ENCODE peak calls at places on chromosome 14, in four cellular contexts. One of them, this sample, is unnamed.
A peak's percentile ranks its signal among the peaks of the same experiment; 100 is the strongest.

GRCh38 chr14:103618999-103619398 is 10.0 kb upstream of the KLC1 start:
- DNase-seq in A549: no peak
- DNase-seq in endothelial cell of umbilical vein: no peak
- DNase-seq in HepG2: no peak
- DNase-seq in this sample: no peak

GRCh38 chr14:47833006-47833405 is 157.6 kb upstream of the MDGA2 start:
- DNase-seq in A549: no peak
- DNase-seq in endothelial cell of umbilical vein: no peak
- DNase-seq in HepG2: no peak
- DNase-seq in this sample: no peak

GRCh38 chr14:75559451-75560187 is 18.8 kb upstream of the FLVCR2 start:
- DNase-seq in A549: peak; percentile 43
- DNase-seq in endothelial cell of umbilical vein: no peak
- DNase-seq in HepG2: no peak
- DNase-seq in this sample: peak; percentile 58

GRCh38 chr14:60984225-60984624 is 3.2 kb downstream of the SLC38A6 start:
- DNase-seq in A549: no peak
- DNase-seq in endothelial cell of umbilical vein: no peak
- DNase-seq in HepG2: no peak
- DNase-seq in this sample: no peak

GRCh38 chr14:76937181-76938091 is 91.1 kb downstream of the IRF2BPL start:
- DNase-seq in A549: no peak
- DNase-seq in endothelial cell of umbilical vein: peak; percentile 15
- DNase-seq in HepG2: no peak
- DNase-seq in this sample: no peak

GRCh38 chr14:103185051-103186027 is 62.1 kb downstream of the TNFAIP2 start:
- DNase-seq in A549: peak; percentile 31
- DNase-seq in endothelial cell of umbilical vein: peak; percentile 71
- DNase-seq in HepG2: peak; percentile 27
- DNase-seq in this sample: peak; percentile 51

GRCh38 chr14:27078176-27078575 is 480.3 kb upstream of the NOVA1 start:
- DNase-seq in A549: no peak
- DNase-seq in endothelial cell of umbilical vein: no peak
- DNase-seq in HepG2: no peak
- DNase-seq in this sample: no peak

GRCh38 chr14:100201701-100202100 is 37.2 kb upstream of the YY1 start:
- DNase-seq in A549: no peak
- DNase-seq in endothelial cell of umbilical vein: no peak
- DNase-seq in HepG2: peak; percentile 46
- DNase-seq in this sample: no peak

GRCh38 chr14:65361920-65362319 is 50.6 kb upstream of the FUT8 start:
- DNase-seq in A549: no peak
- DNase-seq in endothelial cell of umbilical vein: no peak
- DNase-seq in HepG2: no peak
- DNase-seq in this sample: no peak

GRCh38 chr14:100078997-100079561 is 13.9 kb downstream of the EVL start:
- DNase-seq in A549: no peak
- DNase-seq in endothelial cell of umbilical vein: peak; percentile 9
- DNase-seq in HepG2: no peak
- DNase-seq in this sample: peak; percentile 95

GRCh38 chr14:72629534-72629933 is 264.4 kb downstream of the DPF3 start:
- DNase-seq in A549: no peak
- DNase-seq in endothelial cell of umbilical vein: no peak
- DNase-seq in HepG2: no peak
- DNase-seq in this sample: no peak

GRCh38 chr14:31018057-31018645 is 7.3 kb upstream of the AP4S1 start:
- DNase-seq in A549: no peak
- DNase-seq in endothelial cell of umbilical vein: no peak
- DNase-seq in HepG2: no peak
- DNase-seq in this sample: no peak

GRCh38 chr14:100436745-100437406 is 113.7 kb downstream of the SLC25A47 start:
- DNase-seq in A549: no peak
- DNase-seq in endothelial cell of umbilical vein: no peak
- DNase-seq in HepG2: no peak
- DNase-seq in this sample: no peak

GRCh38 chr14:89165189-89165809 is 251.7 kb downstream of the FOXN3 start:
- DNase-seq in A549: no peak
- DNase-seq in endothelial cell of umbilical vein: peak; percentile 96
- DNase-seq in HepG2: no peak
- DNase-seq in this sample: peak; percentile 28

GRCh38 chr14:37051680-37052079 is 120.7 kb downstream of the SLC25A21 start:
- DNase-seq in A549: no peak
- DNase-seq in endothelial cell of umbilical vein: no peak
- DNase-seq in HepG2: no peak
- DNase-seq in this sample: no peak

GRCh38 chr14:66017960-66018359 is 468.2 kb upstream of the CCDC196 start:
- DNase-seq in A549: no peak
- DNase-seq in endothelial cell of umbilical vein: no peak
- DNase-seq in HepG2: no peak
- DNase-seq in this sample: no peak

GRCh38 chr14:66405158-66405557 is 81.0 kb upstream of the CCDC196 start:
- DNase-seq in A549: no peak
- DNase-seq in endothelial cell of umbilical vein: no peak
- DNase-seq in HepG2: no peak
- DNase-seq in this sample: peak; percentile 38

GRCh38 chr14:101559624-101560533 is 1.4 kb upstream of the DIO3 start:
- DNase-seq in A549: no peak
- DNase-seq in endothelial cell of umbilical vein: no peak
- DNase-seq in HepG2: no peak
- DNase-seq in this sample: no peak
- TF ChIP-seq MYC in A549: no peak
- TF ChIP-seq MYC in endothelial cell of umbilical vein: no peak
- TF ChIP-seq MYC in HepG2: no peak
- TF ChIP-seq MYC in this sample: no peak

GRCh38 chr14:96752594-96752993 is 44.6 kb upstream of the VRK1 start:
- DNase-seq in A549: no peak
- DNase-seq in endothelial cell of umbilical vein: no peak
- DNase-seq in HepG2: no peak
- DNase-seq in this sample: peak; percentile 91

GRCh38 chr14:96754845-96755184 is 42.4 kb upstream of the VRK1 start:
- DNase-seq in A549: no peak
- DNase-seq in endothelial cell of umbilical vein: no peak
- DNase-seq in HepG2: no peak
- DNase-seq in this sample: peak; percentile 74

GRCh38 chr14:96754162-96754844 is 42.9 kb upstream of the VRK1 start:
- DNase-seq in A549: no peak
- DNase-seq in endothelial cell of umbilical vein: no peak
- DNase-seq in HepG2: no peak
- DNase-seq in this sample: no peak

GRCh38 chr14:96751505-96751904 is 45.7 kb upstream of the VRK1 start:
- DNase-seq in A549: no peak
- DNase-seq in endothelial cell of umbilical vein: no peak
- DNase-seq in HepG2: no peak
- DNase-seq in this sample: no peak

GRCh38 chr14:96752156-96752555 is 45.0 kb upstream of the VRK1 start:
- DNase-seq in A549: no peak
- DNase-seq in endothelial cell of umbilical vein: no peak
- DNase-seq in HepG2: no peak
- DNase-seq in this sample: no peak
- TF ChIP-seq MAX in A549: no peak
- TF ChIP-seq MAX in endothelial cell of umbilical vein: no peak
- TF ChIP-seq MAX in HepG2: no peak
- TF ChIP-seq MAX in this sample: no peak

GRCh38 chr14:39426605-39427004 is 5.6 kb downstream of the FBXO33 start:
- DNase-seq in A549: no peak
- DNase-seq in endothelial cell of umbilical vein: peak; percentile 77
- DNase-seq in HepG2: peak; percentile 56
- DNase-seq in this sample: peak; percentile 41
- TF ChIP-seq CTCF in A549: peak; percentile 54
- TF ChIP-seq CTCF in endothelial cell of umbilical vein: peak; percentile 3
- TF ChIP-seq CTCF in HepG2: peak; percentile 71
- TF ChIP-seq CTCF in this sample: no peak

GRCh38 chr14:69844171-69844570 is 35.0 kb upstream of the SMOC1 start:
- DNase-seq in A549: no peak
- DNase-seq in endothelial cell of umbilical vein: no peak
- DNase-seq in HepG2: no peak
- DNase-seq in this sample: no peak
- TF ChIP-seq MYC in A549: no peak
- TF ChIP-seq MYC in endothelial cell of umbilical vein: no peak
- TF ChIP-seq MYC in HepG2: no peak
- TF ChIP-seq MYC in this sample: no peak

GRCh38 chr14:20494935-20495766 is 10.2 kb upstream of the RNASE10 start:
- DNase-seq in A549: no peak
- DNase-seq in endothelial cell of umbilical vein: peak; percentile 51
- DNase-seq in HepG2: no peak
- DNase-seq in this sample: peak; percentile 76
- TF ChIP-seq MAX in A549: no peak
- TF ChIP-seq MAX in endothelial cell of umbilical vein: no peak
- TF ChIP-seq MAX in HepG2: no peak
- TF ChIP-seq MAX in this sample: no peak

GRCh38 chr14:23483216-23483854 is 13.8 kb downstream of the NGDN start:
- DNase-seq in A549: peak; percentile 60
- DNase-seq in endothelial cell of umbilical vein: no peak
- DNase-seq in HepG2: peak; percentile 69
- DNase-seq in this sample: peak; percentile 13

GRCh38 chr14:23485311-23485710 is 15.8 kb downstream of the NGDN start:
- DNase-seq in A549: no peak
- DNase-seq in endothelial cell of umbilical vein: no peak
- DNase-seq in HepG2: no peak
- DNase-seq in this sample: no peak

GRCh38 chr14:23481992-23482813 is 12.7 kb downstream of the NGDN start:
- DNase-seq in A549: no peak
- DNase-seq in endothelial cell of umbilical vein: no peak
- DNase-seq in HepG2: no peak
- DNase-seq in this sample: no peak

GRCh38 chr14:23481362-23481970 is 12.0 kb downstream of the NGDN start:
- DNase-seq in A549: no peak
- DNase-seq in endothelial cell of umbilical vein: peak; percentile 6
- DNase-seq in HepG2: no peak
- DNase-seq in this sample: peak; percentile 25

DNA sequence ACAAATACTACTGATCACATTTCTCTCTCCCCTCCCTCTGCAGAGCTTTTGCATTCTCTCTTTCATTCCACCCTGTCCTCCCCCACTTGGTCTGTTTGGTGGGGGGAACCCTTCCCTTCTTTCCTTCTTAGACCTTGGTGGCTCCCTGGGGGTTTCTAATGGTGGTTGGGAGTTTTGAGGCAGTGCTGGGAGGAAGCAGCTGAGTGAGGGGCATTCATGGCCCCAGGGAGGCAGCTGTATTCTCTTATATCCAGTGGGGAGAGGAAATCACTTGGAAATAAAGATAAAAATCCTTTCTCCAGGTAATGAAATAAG is 13.3 kb downstream of the NGDN start:
- DNase-seq in A549: no peak
- DNase-seq in endothelial cell of umbilical vein: no peak
- DNase-seq in HepG2: no peak
- DNase-seq in this sample: no peak
- TF ChIP-seq CTCF in A549: no peak
- TF ChIP-seq CTCF in endothelial cell of umbilical vein: no peak
- TF ChIP-seq CTCF in HepG2: no peak
- TF ChIP-seq CTCF in this sample: no peak

GRCh38 chr14:68680541-68681051 is 112.3 kb downstream of the ZFP36L1 start:
- DNase-seq in A549: no peak
- DNase-seq in endothelial cell of umbilical vein: no peak
- DNase-seq in HepG2: no peak
- DNase-seq in this sample: no peak
- TF ChIP-seq MYC in A549: no peak
- TF ChIP-seq MYC in endothelial cell of umbilical vein: no peak
- TF ChIP-seq MYC in HepG2: no peak
- TF ChIP-seq MYC in this sample: no peak